ENCODE peak calls at places on chromosomes 6 and 20, in four cellular contexts. E, R, W and S are unnamed samples. For H3K4me1, the result is how much of the 10 kb centered on the place peaks cover.

GRCh38 chr20:4220756-4221155 is 205.4 kb upstream of the RNF24 start:
- DNase-seq in E (no peak), R (no peak), W (no peak), S (no peak)

GRCh38 chr20:25058051-25058796 is at the start of gene ACSS1:
- DNase-seq in E (peak), R (peak), W (peak), S (peak)

GRCh38 chr6:79894939-79895338 is 52.4 kb downstream of the ELOVL4 start:
- DNase-seq in E (no peak), R (no peak), W (peak), S (no peak)

GRCh38 chr6:55438217-55438616 is 110.9 kb downstream of the GFRAL start:
- DNase-seq in E (no peak), R (no peak), W (no peak), S (no peak)

GRCh38 chr6:17505062-17505476 is 95.0 kb upstream of the FAM8A1 start:
- DNase-seq in E (no peak), R (peak), W (peak), S (no peak)

GRCh38 chr20:52084727-52085126 is 106.9 kb downstream of the ZFP64 start:
- DNase-seq in E (no peak), R (no peak), W (no peak), S (no peak)

GRCh38 chr6:31822038-31822821 is 5.3 kb upstream of the HSPA1B start:
- DNase-seq in E (peak), R (peak), W (peak), S (peak)

GRCh38 chr6:107731422-107732319 is 92.4 kb downstream of the SCML4 start:
- DNase-seq in E (no peak), R (peak), W (no peak), S (no peak)

GRCh38 chr6:31573239-31574105 is 1.4 kb downstream of the LTA start:
- DNase-seq in E (no peak), R (no peak), W (no peak), S (no peak)

GRCh38 chr6:81487489-81487888 is 265.0 kb downstream of the TENT5A start:
- DNase-seq in E (no peak), R (no peak), W (no peak), S (peak)

GRCh38 chr6:37702314-37702713 is 4.6 kb upstream of the MDGA1 start:
- DNase-seq in E (no peak), R (no peak), W (no peak), S (no peak)

GRCh38 chr6:165451845-165452244 is 142.4 kb upstream of the C6orf118 start:
- DNase-seq in E (no peak), R (no peak), W (no peak), S (no peak)

GRCh38 chr20:33281550-33282146 is 1.4 kb upstream of the BPIFB1 start:
- DNase-seq in E (no peak), R (no peak), W (no peak), S (no peak)

GRCh38 chr6:7615611-7616383 is 25.8 kb downstream of the SNRNP48 start:
- DNase-seq in E (no peak), R (peak), W (peak), S (no peak)

DNA sequence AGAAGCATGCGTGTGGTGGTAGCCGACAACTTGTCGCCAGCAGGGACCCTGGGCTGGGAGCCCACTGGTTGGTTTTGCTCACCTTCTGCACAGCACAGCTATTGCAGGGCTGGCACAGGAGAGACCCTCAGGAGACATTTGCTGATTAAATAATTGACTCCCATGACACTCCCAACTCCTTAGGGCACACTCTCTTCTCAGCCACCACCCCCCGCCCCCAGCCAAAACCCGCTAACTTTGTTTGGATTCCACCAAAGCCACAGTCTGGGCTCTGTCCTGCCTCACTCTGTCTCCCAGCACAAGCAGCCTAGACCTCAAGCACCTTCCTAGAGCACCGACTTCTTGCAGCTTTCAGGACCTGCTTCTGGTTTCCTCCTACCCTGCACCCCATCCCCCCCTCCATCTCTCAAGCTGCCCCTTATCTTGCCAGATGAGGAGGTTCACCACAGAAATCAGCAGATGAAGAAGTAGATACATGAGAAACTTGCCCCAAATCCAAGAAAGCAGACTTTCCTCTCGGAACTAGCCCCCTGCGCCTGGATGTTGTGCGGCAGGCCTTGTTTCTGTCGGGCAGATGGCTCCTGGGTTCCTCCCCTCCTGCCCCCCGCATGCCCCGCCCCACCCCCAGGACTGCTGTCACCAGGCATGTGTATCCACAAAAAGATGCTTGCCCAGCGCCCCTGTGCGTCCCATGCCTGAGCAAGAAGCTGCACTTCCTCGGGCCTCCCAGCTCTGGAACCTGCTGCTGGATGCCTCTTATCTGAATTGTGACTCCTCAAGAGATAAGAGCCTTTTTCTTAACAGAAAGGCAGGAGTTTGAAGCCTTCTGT is 35.0 kb upstream of the CD93 start:
- DNase-seq in E (no peak), R (no peak), W (no peak), S (peak)
- H3K4me1 ChIP-seq in E (under half), R (under half), W (under half), S (under half)

GRCh38 chr6:52305385-52305784 is 20.8 kb upstream of the MCM3 start:
- DNase-seq in E (no peak), R (no peak), W (no peak), S (no peak)

GRCh38 chr6:52305948-52306767 is 21.6 kb upstream of the MCM3 start:
- DNase-seq in E (no peak), R (no peak), W (no peak), S (no peak)

GRCh38 chr6:52306972-52307849 is 22.7 kb upstream of the MCM3 start:
- DNase-seq in E (no peak), R (no peak), W (no peak), S (no peak)

GRCh38 chr6:52303178-52303577 is 18.6 kb upstream of the MCM3 start:
- DNase-seq in E (no peak), R (no peak), W (no peak), S (no peak)

GRCh38 chr6:52304917-52305316 is 20.4 kb upstream of the MCM3 start:
- DNase-seq in E (no peak), R (peak), W (no peak), S (no peak)
- H3K4me1 ChIP-seq in E (half or more), R (under half), W (under half), S (under half)

DNA sequence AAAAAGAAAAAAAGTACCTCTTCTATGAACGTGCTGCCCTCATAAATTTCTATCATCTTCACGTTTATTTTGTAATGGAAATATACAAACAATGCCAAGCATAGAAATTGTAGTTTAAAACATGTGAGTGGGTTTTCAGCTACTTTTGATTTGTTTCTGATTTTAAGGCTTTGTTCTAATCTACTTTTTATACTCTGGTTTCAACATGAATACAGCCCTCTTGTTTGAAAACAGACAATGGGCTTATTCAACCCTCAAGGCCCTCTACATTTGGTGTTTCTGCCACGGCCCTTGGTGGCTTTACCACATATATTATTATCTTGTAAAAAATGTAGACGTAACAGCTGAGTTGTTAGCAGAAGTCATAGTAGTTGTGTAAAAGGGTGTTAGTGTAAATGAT is 153.9 kb downstream of the SOX4 start:
- DNase-seq in E (no peak), R (no peak), W (no peak), S (no peak)
- H3K4me1 ChIP-seq in E (under half), R (under half), W (under half), S (under half)

DNA sequence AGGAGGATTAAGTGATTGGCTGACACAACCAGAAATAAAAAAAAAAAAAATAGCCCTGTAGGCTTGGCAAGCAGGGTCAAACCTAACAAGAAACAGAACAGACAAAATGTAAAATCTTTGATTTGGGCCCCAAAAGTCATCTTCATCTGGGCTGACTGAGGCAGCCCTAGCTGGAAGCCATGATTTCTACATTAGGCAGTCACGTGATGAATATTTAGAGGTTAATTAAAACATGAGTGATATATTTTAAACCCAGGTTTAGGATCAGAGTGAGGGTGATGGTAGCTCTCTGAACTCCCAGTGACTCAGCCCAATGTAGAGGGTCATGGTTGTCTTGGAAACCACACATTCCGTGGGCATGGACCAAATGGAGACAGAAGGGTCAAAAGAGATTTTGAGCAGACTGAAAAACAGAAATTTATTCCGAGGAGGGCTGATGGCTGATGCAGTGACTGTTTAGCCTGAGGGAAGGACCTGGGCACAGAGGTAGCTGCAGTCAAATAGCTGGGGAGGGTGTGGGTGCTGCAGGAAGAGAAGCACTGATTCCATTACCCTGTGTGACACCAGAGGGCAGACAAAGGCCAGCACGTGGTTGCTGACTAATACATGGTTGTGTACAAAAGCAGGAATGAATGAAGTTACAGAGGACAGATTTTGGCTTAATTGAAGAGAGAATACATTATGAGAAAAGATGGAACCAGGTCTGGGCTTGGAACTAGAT is 573.1 kb upstream of the CHD6 start:
- DNase-seq in E (no peak), R (no peak), W (no peak), S (no peak)
- H3K4me1 ChIP-seq in E (under half), R (under half), W (under half), S (under half)

DNA sequence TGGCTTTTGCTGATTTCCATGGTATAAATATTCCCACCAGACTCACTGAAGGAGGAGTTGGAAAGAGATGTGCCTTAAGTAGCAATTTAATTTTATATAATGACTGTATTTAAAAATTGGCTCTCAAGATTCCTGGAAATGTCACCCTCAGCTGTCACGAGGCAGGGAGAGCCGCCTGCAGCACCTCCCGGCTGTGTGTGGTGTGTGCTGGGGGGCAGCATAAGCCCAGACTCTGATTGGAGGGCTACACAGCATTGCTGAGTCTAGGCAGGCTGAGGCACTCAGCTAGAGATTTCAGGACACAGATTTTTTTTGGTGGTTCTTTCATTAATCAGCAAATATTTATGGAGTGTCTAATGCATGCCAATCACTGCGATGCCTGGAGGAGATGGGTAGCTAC is 40.5 kb upstream of the TMEM181 start:
- DNase-seq in E (no peak), R (no peak), W (no peak), S (no peak)
- H3K4me1 ChIP-seq in E (under half), R (under half), W (under half), S (under half)